ENCODE peak calls at places on chromosome 12, in eight cellular contexts. One of them, this sample, is unnamed.

GRCh38 chr12:55745361-55746146 is 2.6 kb downstream of the GDF11 start:
- DNase-seq in fibroblast of gingiva: peak
- DNase-seq in CD8-positive, alpha-beta memory T cell: no peak
- DNase-seq in NCI-H774: no peak
- DNase-seq in kidney glomerular epithelial cell: no peak
- DNase-seq in head of caudate nucleus: peak
- DNase-seq in neural crest cell: peak
- DNase-seq in activated gamma-delta T cell: no peak
- DNase-seq in this sample: peak

GRCh38 chr12:92138144-92138543 is 7.5 kb downstream of the BTG1 start:
- DNase-seq in fibroblast of gingiva: peak
- DNase-seq in CD8-positive, alpha-beta memory T cell: no peak
- DNase-seq in NCI-H774: no peak
- DNase-seq in kidney glomerular epithelial cell: no peak
- DNase-seq in head of caudate nucleus: no peak
- DNase-seq in neural crest cell: no peak
- DNase-seq in activated gamma-delta T cell: no peak
- DNase-seq in this sample: no peak

GRCh38 chr12:58367041-58367440 is 425.7 kb downstream of the ATP23 start:
- DNase-seq in fibroblast of gingiva: no peak
- DNase-seq in CD8-positive, alpha-beta memory T cell: no peak
- DNase-seq in NCI-H774: no peak
- DNase-seq in kidney glomerular epithelial cell: no peak
- DNase-seq in head of caudate nucleus: no peak
- DNase-seq in neural crest cell: no peak
- DNase-seq in activated gamma-delta T cell: no peak
- DNase-seq in this sample: no peak

GRCh38 chr12:11576104-11576503 is 73.4 kb upstream of the ETV6 start:
- DNase-seq in fibroblast of gingiva: no peak
- DNase-seq in CD8-positive, alpha-beta memory T cell: no peak
- DNase-seq in NCI-H774: no peak
- DNase-seq in kidney glomerular epithelial cell: peak
- DNase-seq in head of caudate nucleus: no peak
- DNase-seq in neural crest cell: no peak
- DNase-seq in activated gamma-delta T cell: no peak
- DNase-seq in this sample: no peak

GRCh38 chr12:105382771-105383632 is 52.5 kb downstream of the C12orf75 start:
- DNase-seq in fibroblast of gingiva: peak
- DNase-seq in CD8-positive, alpha-beta memory T cell: peak
- DNase-seq in NCI-H774: peak
- DNase-seq in kidney glomerular epithelial cell: peak
- DNase-seq in head of caudate nucleus: peak
- DNase-seq in neural crest cell: peak
- DNase-seq in activated gamma-delta T cell: no peak
- DNase-seq in this sample: peak

GRCh38 chr12:110739488-110739887 is 3.2 kb downstream of the PPP1CC start:
- DNase-seq in fibroblast of gingiva: no peak
- DNase-seq in CD8-positive, alpha-beta memory T cell: no peak
- DNase-seq in NCI-H774: no peak
- DNase-seq in kidney glomerular epithelial cell: no peak
- DNase-seq in head of caudate nucleus: no peak
- DNase-seq in neural crest cell: no peak
- DNase-seq in activated gamma-delta T cell: no peak
- DNase-seq in this sample: no peak

GRCh38 chr12:11152725-11153124 is 18.3 kb upstream of the SMIM10L1 start:
- DNase-seq in fibroblast of gingiva: no peak
- DNase-seq in CD8-positive, alpha-beta memory T cell: no peak
- DNase-seq in NCI-H774: no peak
- DNase-seq in kidney glomerular epithelial cell: no peak
- DNase-seq in head of caudate nucleus: no peak
- DNase-seq in neural crest cell: no peak
- DNase-seq in activated gamma-delta T cell: no peak
- DNase-seq in this sample: no peak

GRCh38 chr12:15209782-15210181 is 11.4 kb downstream of the RERG start:
- DNase-seq in fibroblast of gingiva: peak
- DNase-seq in CD8-positive, alpha-beta memory T cell: no peak
- DNase-seq in NCI-H774: no peak
- DNase-seq in kidney glomerular epithelial cell: no peak
- DNase-seq in head of caudate nucleus: no peak
- DNase-seq in neural crest cell: no peak
- DNase-seq in activated gamma-delta T cell: no peak
- DNase-seq in this sample: peak

GRCh38 chr12:98499668-98500456 is 15.5 kb upstream of the TMPO start:
- DNase-seq in fibroblast of gingiva: no peak
- DNase-seq in CD8-positive, alpha-beta memory T cell: no peak
- DNase-seq in NCI-H774: no peak
- DNase-seq in kidney glomerular epithelial cell: peak
- DNase-seq in head of caudate nucleus: no peak
- DNase-seq in neural crest cell: no peak
- DNase-seq in activated gamma-delta T cell: no peak
- DNase-seq in this sample: no peak

This sample was measured in osteoblast.